ENCODE peak calls at places on chromosomes 16 and 17, in six cellular contexts. S is IMR-90, I is mesendoderm, Y is neuronal stem cell, T is H9, U is H1. Z is an unnamed sample.

GRCh38 chr17:28842282-28843012 is at the start of gene FAM222B:
- DNase-seq in I (peak), T (peak), S (peak), U (peak), Y (peak), Z (peak)

GRCh38 chr16:73584157-73584556 is 536.2 kb upstream of the ZFHX3 start:
- DNase-seq in T (no peak), U (no peak), Y (no peak), I (no peak), S (no peak), Z (no peak)

GRCh38 chr16:85203462-85203813 is 91.2 kb upstream of the CIBAR2 start:
- DNase-seq in Y (no peak), U (no peak), T (no peak), I (no peak), S (no peak), Z (no peak)

GRCh38 chr17:28646039-28646754 is 1.2 kb upstream of the BLTP2 start:
- DNase-seq in I (no peak), T (no peak), S (no peak), U (no peak), Y (no peak), Z (no peak)

GRCh38 chr17:147796-148740 is 10.7 kb downstream of the SCGB1C2 start:
- DNase-seq in Y (no peak), I (no peak), U (no peak), T (no peak), S (no peak), Z (no peak)

GRCh38 chr17:40824015-40824832 is 1.8 kb upstream of the KRT10 start:
- DNase-seq in U (no peak), T (no peak), Y (no peak), S (no peak), I (no peak), Z (no peak)

GRCh38 chr17:7405882-7406825 is 1.5 kb upstream of the NLGN2 start:
- DNase-seq in U (no peak), T (no peak), S (no peak), Y (no peak), I (peak), Z (peak)

GRCh38 chr16:58126451-58126968 is 2.7 kb downstream of the CFAP20 start:
- DNase-seq in U (no peak), I (no peak), S (no peak), T (no peak), Y (no peak), Z (no peak)

GRCh38 chr17:61467416-61468262 is 15.4 kb downstream of the TBX4 start:
- DNase-seq in Y (no peak), T (peak), I (peak), U (no peak), S (peak), Z (peak)

GRCh38 chr17:44097110-44097810 is 26.2 kb downstream of the HDAC5 start:
- DNase-seq in T (no peak), Y (no peak), U (no peak), I (no peak), S (peak), Z (peak)

GRCh38 chr16:15682105-15682570 is 32.1 kb downstream of the NDE1 start:
- DNase-seq in I (peak), U (no peak), Y (peak), S (peak), T (peak), Z (peak)

GRCh38 chr16:1709356-1709755 is 3.4 kb downstream of the MAPK8IP3 start:
- DNase-seq in S (no peak), I (no peak), Y (no peak), U (no peak), T (no peak), Z (no peak)

GRCh38 chr17:41521574-41522261 is 3.0 kb upstream of the KRT15 start:
- DNase-seq in U (no peak), Y (no peak), I (peak), T (peak), S (peak), Z (peak)

GRCh38 chr17:17063546-17064122 is 21.4 kb downstream of the MPRIP start:
- DNase-seq in I (no peak), Y (no peak), S (no peak), U (no peak), T (peak), Z (no peak)

GRCh38 chr17:50094243-50094752 is 853 bp upstream of the PDK2 start:
- DNase-seq in Y (peak), T (peak), U (peak), I (peak), S (peak), Z (peak)

GRCh38 chr17:30021708-30022317 is 80.4 kb downstream of the EFCAB5 start:
- DNase-seq in S (peak), I (peak), T (no peak), Y (peak), U (no peak), Z (peak)

GRCh38 chr17:19000531-19001011 is 4.0 kb downstream of the FAM83G start:
- DNase-seq in S (peak), U (no peak), T (no peak), I (no peak), Y (no peak), Z (peak)

GRCh38 chr17:64304512-64304911 is 41.5 kb upstream of the TEX2 start:
- DNase-seq in Y (no peak), T (no peak), I (no peak), U (no peak), S (no peak), Z (no peak)

GRCh38 chr16:82655315-82655714 is 28.5 kb downstream of the CDH13 start:
- DNase-seq in I (peak), U (no peak), S (peak), T (no peak), Y (no peak), Z (peak)

GRCh38 chr17:59810894-59811153 is 81.9 kb downstream of the TUBD1 start:
- DNase-seq in I (peak), T (no peak), U (no peak), S (peak), Y (no peak), Z (no peak)

DNA sequence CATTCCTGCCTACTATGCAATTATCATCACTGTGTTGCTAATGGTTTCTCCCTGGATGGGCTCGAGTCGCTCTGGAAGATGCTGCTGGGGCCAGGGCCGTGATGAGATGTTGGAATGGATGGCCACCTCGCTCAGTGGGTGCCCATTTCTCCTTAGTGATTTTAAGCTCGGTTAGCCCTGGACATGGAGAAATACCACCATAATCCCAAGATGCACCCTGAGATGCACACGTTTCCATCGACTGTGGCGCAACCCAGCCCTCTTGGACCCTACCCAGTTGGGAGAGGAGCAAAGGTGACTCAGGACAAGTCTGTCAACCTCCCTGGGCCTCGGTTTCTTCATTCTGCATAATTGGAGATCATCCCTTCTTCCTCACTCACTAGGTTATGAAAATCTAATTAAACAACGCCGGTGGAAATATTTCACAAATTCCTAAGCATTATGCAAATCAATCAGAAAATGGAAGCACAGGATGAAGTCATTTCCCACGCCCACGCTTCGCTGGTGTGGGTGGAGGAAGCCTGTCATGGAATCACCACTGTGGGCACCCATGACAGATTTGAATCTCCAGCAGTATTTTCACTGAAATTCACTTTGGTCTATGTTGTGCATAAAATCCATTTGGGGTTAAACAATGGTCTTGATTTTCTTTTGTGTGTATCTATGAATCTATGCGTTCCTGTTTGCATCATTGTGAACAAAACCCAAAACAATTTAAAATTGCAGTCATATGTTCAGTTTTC is 195.2 kb downstream of the AXIN2 start:
- DNase-seq in I (no peak), U (no peak), T (no peak), S (no peak), Y (no peak), Z (no peak)
- H2BK15ac ChIP-seq in I (no peak), U (no peak), T (no peak), S (no peak), Y (no peak), Z (no peak)

GRCh38 chr17:5000237-5000639 is 2.5 kb downstream of the KIF1C start:
- DNase-seq in S (no peak), I (peak), U (no peak), Y (no peak), T (no peak), Z (no peak)
- H3K18ac ChIP-seq in S (no peak), I (no peak), U (no peak), Y (no peak), T (no peak), Z (no peak)

GRCh38 chr17:80992948-80993624 is 1.4 kb downstream of the CHMP6 start:
- DNase-seq in Y (no peak), T (no peak), S (no peak), I (no peak), U (no peak), Z (no peak)

GRCh38 chr17:80991645-80992076 is at the start of gene CHMP6:
- DNase-seq in U (no peak), T (peak), Y (peak), I (peak), S (peak), Z (peak)

GRCh38 chr17:80989586-80989913 is 2.1 kb upstream of the CHMP6 start:
- DNase-seq in Y (no peak), S (no peak), I (no peak), T (no peak), U (no peak), Z (no peak)

GRCh38 chr17:80990921-80991644 is 558 bp upstream of the CHMP6 start:
- DNase-seq in U (no peak), T (no peak), S (no peak), I (no peak), Y (no peak), Z (no peak)

DNA sequence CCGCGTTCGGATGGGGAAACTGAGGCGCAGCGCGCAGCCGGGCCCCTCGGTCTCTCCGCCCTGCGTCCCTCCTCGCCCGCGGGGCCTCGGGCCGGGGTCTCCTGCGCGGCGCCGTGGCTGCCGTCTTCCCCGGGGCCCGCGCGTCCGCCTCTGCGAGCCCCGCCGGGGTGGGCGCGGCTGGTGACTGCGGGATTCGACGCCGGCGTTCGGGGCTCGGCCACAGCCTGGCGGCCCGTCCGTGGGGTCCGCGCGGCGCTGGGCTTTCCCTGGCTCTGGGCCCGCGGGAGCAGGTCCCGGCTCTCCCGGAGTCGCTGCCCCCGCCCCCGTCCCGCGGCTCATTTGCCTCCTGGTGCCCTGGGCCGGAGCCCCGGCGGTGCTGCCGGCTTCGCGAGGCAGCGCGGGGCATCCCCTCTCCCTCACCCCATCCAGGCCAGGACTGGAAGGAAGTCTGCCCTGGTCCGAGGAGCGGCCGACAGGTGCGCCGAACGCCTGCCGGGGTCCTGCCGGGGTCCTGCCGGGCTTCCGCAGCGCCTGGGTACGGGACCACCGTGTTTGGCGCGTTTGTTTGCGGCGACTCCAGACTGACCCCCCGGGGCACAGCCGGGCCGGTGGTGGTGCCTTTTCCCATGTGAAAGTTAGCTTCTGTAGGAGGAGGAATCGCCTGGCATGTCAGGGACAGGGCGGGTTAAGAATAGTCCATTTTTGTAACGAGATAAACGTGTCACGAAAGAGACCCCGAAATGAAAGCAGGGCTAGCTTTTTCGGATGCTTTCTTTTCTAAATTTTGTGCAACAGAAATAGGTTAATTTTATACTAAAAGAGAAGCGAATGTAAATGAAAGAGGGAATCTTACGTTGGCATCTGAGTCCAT is 671 bp downstream of the CHMP6 start:
- DNase-seq in U (no peak), T (peak), Y (no peak), I (no peak), S (no peak), Z (peak)
- H4K8ac ChIP-seq in U (peak), T (no peak), Y (no peak), I (no peak), S (peak), Z (peak)

GRCh38 chr16:84137287-84137686 is 7.7 kb downstream of the HSDL1 start:
- DNase-seq in S (no peak), U (no peak), Y (no peak), I (peak), T (no peak), Z (no peak)
- H2BK15ac ChIP-seq in S (no peak), U (no peak), Y (no peak), I (no peak), T (no peak), Z (peak)

GRCh38 chr16:89171216-89172170 is at the start of gene CDH15:
- DNase-seq in I (peak), T (peak), S (peak), Y (peak), U (peak), Z (peak)
- H3K18ac ChIP-seq in I (no peak), T (no peak), S (no peak), Y (peak), U (no peak), Z (peak)

GRCh38 chr17:58364270-58364942 is 12.4 kb upstream of the SUPT4H1 start:
- DNase-seq in T (no peak), Y (no peak), U (no peak), S (no peak), I (peak), Z (no peak)

GRCh38 chr17:58365185-58365979 is 13.4 kb upstream of the SUPT4H1 start:
- DNase-seq in I (no peak), S (no peak), T (no peak), Y (no peak), U (no peak), Z (no peak)

GRCh38 chr17:58365980-58366595 is 14.1 kb upstream of the SUPT4H1 start:
- DNase-seq in Y (no peak), S (no peak), T (no peak), U (no peak), I (no peak), Z (no peak)

GRCh38 chr17:58362368-58363014 is 10.5 kb upstream of the SUPT4H1 start:
- DNase-seq in I (no peak), Y (no peak), S (no peak), U (no peak), T (no peak), Z (no peak)

GRCh38 chr17:58363457-58364185 is 11.6 kb upstream of the SUPT4H1 start:
- DNase-seq in U (no peak), T (no peak), S (no peak), I (no peak), Y (no peak), Z (no peak)
- H4K8ac ChIP-seq in U (peak), T (no peak), S (no peak), I (no peak), Y (no peak), Z (no peak)

GRCh38 chr16:23124315-23124714 is 24.9 kb downstream of the USP31 start:
- DNase-seq in I (no peak), T (no peak), Y (no peak), U (no peak), S (peak), Z (peak)

GRCh38 chr16:23121024-23121423 is 28.2 kb downstream of the USP31 start:
- DNase-seq in U (no peak), I (no peak), Y (no peak), T (no peak), S (no peak), Z (no peak)

GRCh38 chr16:23119570-23119969 is 29.7 kb downstream of the USP31 start:
- DNase-seq in S (peak), Y (no peak), T (no peak), I (no peak), U (no peak), Z (peak)

GRCh38 chr16:23120562-23120961 is 28.7 kb downstream of the USP31 start:
- DNase-seq in Y (no peak), S (no peak), T (no peak), I (no peak), U (no peak), Z (no peak)

GRCh38 chr16:23122107-23122506 is 27.1 kb downstream of the USP31 start:
- DNase-seq in S (no peak), T (no peak), I (no peak), U (no peak), Y (no peak), Z (no peak)
- H2BK15ac ChIP-seq in S (no peak), T (no peak), I (no peak), U (no peak), Y (no peak), Z (no peak)